ENCODE peak calls at places on chromosomes 12 and 14, in nine cellular contexts. P, B, I, G, N, M, D, K and A are unnamed samples.
A peak's percentile ranks its signal among the peaks of the same experiment; 100 is the strongest.

GRCh38 chr14:54685286-54685845 is 118.4 kb downstream of the SAMD4A start:
- DNase-seq in P (no peak), B (no peak), I (no peak), G (no peak), N (no peak), M (no peak), D (no peak), K (no peak), A (no peak)

GRCh38 chr14:100670017-100670974 is 56.4 kb upstream of the DLK1 start:
- DNase-seq in P (no peak), B (peak; percentile 48), I (no peak), G (no peak), N (no peak), M (no peak), D (no peak), K (no peak), A (no peak)

GRCh38 chr12:127621366-127621765 is 645.6 kb upstream of the TMEM132C start:
- DNase-seq in P (no peak), B (no peak), I (no peak), G (no peak), N (no peak), M (no peak), D (no peak), K (no peak), A (peak; percentile 58)

GRCh38 chr14:72946491-72946890 is 20.2 kb downstream of the DCAF4 start:
- DNase-seq in P (no peak), B (no peak), I (no peak), G (no peak), N (no peak), M (no peak), D (no peak), K (no peak), A (no peak)

GRCh38 chr12:4145990-4146859 is 127.3 kb upstream of the CCND2 start:
- DNase-seq in P (peak; percentile 87), B (no peak), I (no peak), G (no peak), N (no peak), M (no peak), D (no peak), K (no peak), A (no peak)

GRCh38 chr12:50058743-50059312 is 1.4 kb downstream of the ASIC1 start:
- DNase-seq in P (no peak), B (no peak), I (no peak), G (no peak), N (no peak), M (no peak), D (no peak), K (no peak), A (no peak)

GRCh38 chr14:56487090-56487667 is 92.4 kb upstream of the TMEM260 start:
- DNase-seq in P (no peak), B (no peak), I (no peak), G (no peak), N (peak; percentile 5), M (no peak), D (no peak), K (no peak), A (no peak)

GRCh38 chr12:51820721-51821422 is 27.6 kb downstream of the FIGNL2 start:
- DNase-seq in P (no peak), B (peak; percentile 52), I (no peak), G (peak; percentile 51), N (peak; percentile 36), M (peak; percentile 60), D (no peak), K (no peak), A (no peak)

GRCh38 chr12:84910549-84911241 is 1.9 kb downstream of the SLC6A15 start:
- DNase-seq in P (no peak), B (no peak), I (no peak), G (no peak), N (no peak), M (no peak), D (no peak), K (no peak), A (no peak)

GRCh38 chr14:100534528-100535286 is 52.5 kb downstream of the BEGAIN start:
- DNase-seq in P (peak; percentile 66), B (peak; percentile 45), I (no peak), G (peak; percentile 6), N (no peak), M (no peak), D (peak; percentile 3), K (no peak), A (peak; percentile 53)

GRCh38 chr12:94841171-94841570 is 162.3 kb downstream of the NDUFA12 start:
- DNase-seq in P (peak; percentile 83), B (no peak), I (no peak), G (no peak), N (no peak), M (no peak), D (no peak), K (no peak), A (peak; percentile 74)

GRCh38 chr12:124327362-124328043 is 32.6 kb downstream of the RFLNA start:
- DNase-seq in P (no peak), B (no peak), I (no peak), G (no peak), N (no peak), M (no peak), D (no peak), K (no peak), A (no peak)

GRCh38 chr12:75196865-75197264 is 12.8 kb downstream of the KCNC2 start:
- DNase-seq in P (no peak), B (no peak), I (no peak), G (no peak), N (no peak), M (no peak), D (no peak), K (no peak), A (no peak)

GRCh38 chr12:101829639-101830390 is 944 bp downstream of the GNPTAB start:
- DNase-seq in P (no peak), B (no peak), I (no peak), G (no peak), N (peak; percentile 47), M (peak; percentile 49), D (no peak), K (no peak), A (no peak)

GRCh38 chr12:121581681-121582439 is 1.0 kb upstream of the KDM2B start:
- DNase-seq in P (no peak), B (peak; percentile 48), I (no peak), G (peak; percentile 25), N (no peak), M (peak; percentile 36), D (peak; percentile 13), K (no peak), A (no peak)

GRCh38 chr12:1457901-1458300 is 136.5 kb downstream of the FBXL14 start:
- DNase-seq in P (no peak), B (no peak), I (no peak), G (no peak), N (no peak), M (no peak), D (no peak), K (no peak), A (no peak)

DNA sequence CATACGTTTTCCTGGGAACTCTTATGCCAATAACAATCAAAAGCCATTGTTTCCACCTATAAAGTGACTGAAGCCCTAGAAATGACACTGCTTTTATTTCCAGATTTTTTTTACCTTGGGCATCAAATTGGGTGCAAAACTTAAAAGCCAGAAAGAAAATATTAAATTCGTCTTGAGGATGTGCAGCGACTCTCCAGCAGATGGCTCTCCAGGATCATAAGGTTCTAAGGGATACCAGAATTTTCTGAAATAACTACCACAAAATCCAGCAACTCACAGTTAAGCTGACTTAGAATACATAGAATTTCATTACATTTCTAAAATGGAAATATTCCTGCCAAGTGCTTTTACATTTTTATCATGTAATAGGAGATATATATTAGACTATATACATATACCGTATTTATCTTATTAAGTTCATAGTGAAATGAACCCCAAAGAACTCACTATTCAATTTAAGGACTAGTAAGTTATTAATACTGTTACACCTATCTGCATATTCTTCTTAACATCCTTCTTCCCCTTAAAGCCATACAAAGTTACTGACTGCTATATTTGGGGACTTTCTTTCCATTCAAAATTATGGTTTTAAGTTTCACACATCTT is 44.0 kb downstream of the ARMH4 start:
- DNase-seq in P (no peak), B (peak; percentile 57), I (no peak), G (peak; percentile 24), N (peak; percentile 59), M (no peak), D (peak; percentile 62), K (peak; percentile 44), A (no peak)
- TF ChIP-seq EP300 in P (no peak), B (no peak), I (no peak), G (no peak), N (no peak), M (no peak), D (no peak), K (no peak), A (no peak)

GRCh38 chr12:24889403-24889802 is 59.5 kb downstream of the BCAT1 start:
- DNase-seq in P (no peak), B (no peak), I (no peak), G (no peak), N (no peak), M (no peak), D (no peak), K (no peak), A (no peak)

GRCh38 chr12:24890048-24890447 is 58.9 kb downstream of the BCAT1 start:
- DNase-seq in P (no peak), B (no peak), I (no peak), G (no peak), N (no peak), M (no peak), D (no peak), K (no peak), A (no peak)

GRCh38 chr12:24884911-24885310 is 64.0 kb downstream of the BCAT1 start:
- DNase-seq in P (no peak), B (no peak), I (no peak), G (no peak), N (no peak), M (no peak), D (no peak), K (no peak), A (no peak)

GRCh38 chr12:24888813-24889212 is 60.1 kb downstream of the BCAT1 start:
- DNase-seq in P (no peak), B (no peak), I (no peak), G (no peak), N (no peak), M (no peak), D (no peak), K (no peak), A (no peak)
- TF ChIP-seq POLR2A in P (no peak), B (no peak), I (no peak), G (no peak), N (no peak), M (no peak), D (no peak), K (no peak), A (no peak)

GRCh38 chr12:49026101-49026500 is 7.5 kb upstream of the PRKAG1 start:
- DNase-seq in P (no peak), B (no peak), I (no peak), G (peak; percentile 6), N (no peak), M (no peak), D (no peak), K (no peak), A (no peak)
- H3K36me3 ChIP-seq in P (peaks cover 89% of the 10 kb centered on the region), B (no peaks in the 10 kb centered on the region), I (peaks cover 89% of the 10 kb centered on the region), G (peaks cover 31% of the 10 kb centered on the region), N (peaks cover 100% of the 10 kb centered on the region), M (peaks cover 99% of the 10 kb centered on the region), D (peaks cover 42% of the 10 kb centered on the region), K (peaks cover 80% of the 10 kb centered on the region), A (peaks cover 95% of the 10 kb centered on the region)

DNA sequence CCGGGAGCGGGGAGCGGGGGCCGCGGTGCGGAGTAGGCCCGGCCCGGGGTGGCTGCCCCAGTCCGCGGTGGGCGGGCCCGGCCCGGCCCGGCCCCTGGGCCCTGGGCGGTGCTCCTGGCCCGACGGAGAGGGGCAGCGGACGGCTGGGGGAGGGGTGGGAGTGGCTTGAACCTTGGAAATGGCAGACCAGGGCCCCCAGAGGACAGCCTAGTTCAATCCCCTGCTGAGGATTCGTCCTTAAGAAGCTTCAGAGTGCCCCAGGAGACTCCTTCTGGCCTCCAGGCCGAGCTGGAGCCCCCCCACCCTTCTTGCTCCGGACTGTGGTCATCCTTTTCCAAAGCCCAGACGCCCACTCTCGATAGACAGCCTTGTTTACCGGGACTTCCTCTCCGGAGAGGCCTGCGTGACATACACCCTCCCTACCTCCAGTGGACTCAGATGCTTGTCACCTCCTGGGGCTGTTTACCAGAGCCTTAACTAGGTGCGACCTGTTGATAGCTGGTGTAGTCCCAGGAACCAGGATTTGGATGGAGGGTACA is 458 bp downstream of the KHNYN start:
- DNase-seq in P (peak; percentile 93), B (peak; percentile 90), I (peak; percentile 87), G (peak; percentile 82), N (peak; percentile 74), M (peak; percentile 72), D (peak; percentile 70), K (peak; percentile 71), A (peak; percentile 89)
- TF ChIP-seq EP300 in P (no peak), B (no peak), I (no peak), G (no peak), N (no peak), M (no peak), D (no peak), K (no peak), A (no peak)